ENCODE peak calls at places on chromosome 14, in six cellular contexts. One of them, this sample, is unnamed.

GRCh38 chr14:47278233-47278842 is 397.1 kb downstream of the MDGA2 start:
- DNase-seq in sigmoid colon: no peak
- DNase-seq in GM23338: peak; percentile 80
- DNase-seq in stomach: peak; percentile 43
- DNase-seq in transverse colon: peak; percentile 41
- DNase-seq in vagina: no peak
- DNase-seq in this sample: no peak

GRCh38 chr14:63413009-63413408 is 94.3 kb upstream of the GPHB5 start:
- DNase-seq in sigmoid colon: no peak
- DNase-seq in GM23338: no peak
- DNase-seq in stomach: no peak
- DNase-seq in transverse colon: no peak
- DNase-seq in vagina: no peak
- DNase-seq in this sample: no peak

GRCh38 chr14:55383039-55383438 is 28.6 kb downstream of the ATG14 start:
- DNase-seq in sigmoid colon: no peak
- DNase-seq in GM23338: no peak
- DNase-seq in stomach: no peak
- DNase-seq in transverse colon: no peak
- DNase-seq in vagina: no peak
- DNase-seq in this sample: no peak

GRCh38 chr14:62101189-62101588 is 339.0 kb downstream of the SNAPC1 start:
- DNase-seq in sigmoid colon: no peak
- DNase-seq in GM23338: no peak
- DNase-seq in stomach: no peak
- DNase-seq in transverse colon: no peak
- DNase-seq in vagina: no peak
- DNase-seq in this sample: no peak

GRCh38 chr14:102196436-102197230 is 56.9 kb downstream of the WDR20 start:
- DNase-seq in sigmoid colon: peak; percentile 50
- DNase-seq in GM23338: no peak
- DNase-seq in stomach: no peak
- DNase-seq in transverse colon: no peak
- DNase-seq in vagina: no peak
- DNase-seq in this sample: no peak

GRCh38 chr14:93120522-93120921 is 4.8 kb upstream of the ITPK1 start:
- DNase-seq in sigmoid colon: no peak
- DNase-seq in GM23338: no peak
- DNase-seq in stomach: no peak
- DNase-seq in transverse colon: no peak
- DNase-seq in vagina: no peak
- DNase-seq in this sample: no peak

GRCh38 chr14:64364907-64365306 is 23.2 kb upstream of the MTHFD1 start:
- DNase-seq in sigmoid colon: no peak
- DNase-seq in GM23338: no peak
- DNase-seq in stomach: no peak
- DNase-seq in transverse colon: no peak
- DNase-seq in vagina: no peak
- DNase-seq in this sample: no peak

GRCh38 chr14:43479751-43480150 is 1027.3 kb downstream of the FSCB start:
- DNase-seq in sigmoid colon: no peak
- DNase-seq in GM23338: no peak
- DNase-seq in stomach: no peak
- DNase-seq in transverse colon: no peak
- DNase-seq in vagina: no peak
- DNase-seq in this sample: no peak

GRCh38 chr14:55102141-55102547 is 26.9 kb upstream of the LGALS3 start:
- DNase-seq in sigmoid colon: peak; percentile 91
- DNase-seq in GM23338: peak; percentile 49
- DNase-seq in stomach: peak; percentile 83
- DNase-seq in transverse colon: peak; percentile 77
- DNase-seq in vagina: no peak
- DNase-seq in this sample: peak; percentile 82

GRCh38 chr14:36652542-36653201 is 9.0 kb upstream of the PAX9 start:
- DNase-seq in sigmoid colon: no peak
- DNase-seq in GM23338: no peak
- DNase-seq in stomach: no peak
- DNase-seq in transverse colon: no peak
- DNase-seq in vagina: no peak
- DNase-seq in this sample: no peak

GRCh38 chr14:31263485-31264133 is 56.0 kb upstream of the HECTD1 start:
- DNase-seq in sigmoid colon: peak; percentile 70
- DNase-seq in GM23338: no peak
- DNase-seq in stomach: peak; percentile 54
- DNase-seq in transverse colon: peak; percentile 30
- DNase-seq in vagina: no peak
- DNase-seq in this sample: peak; percentile 45

GRCh38 chr14:38838049-38838978 is 264.7 kb downstream of the SEC23A start:
- DNase-seq in sigmoid colon: no peak
- DNase-seq in GM23338: no peak
- DNase-seq in stomach: no peak
- DNase-seq in transverse colon: peak; percentile 52
- DNase-seq in vagina: no peak
- DNase-seq in this sample: no peak

GRCh38 chr14:89813485-89814080 is 140.9 kb downstream of the EFCAB11 start:
- DNase-seq in sigmoid colon: no peak
- DNase-seq in GM23338: peak; percentile 67
- DNase-seq in stomach: no peak
- DNase-seq in transverse colon: no peak
- DNase-seq in vagina: no peak
- DNase-seq in this sample: no peak

GRCh38 chr14:73726025-73726961 is 12.1 kb upstream of the PNMA1 start:
- DNase-seq in sigmoid colon: no peak
- DNase-seq in GM23338: no peak
- DNase-seq in stomach: no peak
- DNase-seq in transverse colon: no peak
- DNase-seq in vagina: no peak
- DNase-seq in this sample: no peak

GRCh38 chr14:66105819-66106218 is 380.4 kb upstream of the CCDC196 start:
- DNase-seq in sigmoid colon: no peak
- DNase-seq in GM23338: no peak
- DNase-seq in stomach: no peak
- DNase-seq in transverse colon: no peak
- DNase-seq in vagina: no peak
- DNase-seq in this sample: no peak

GRCh38 chr14:40122978-40123648 is 690.9 kb upstream of the FBXO33 start:
- DNase-seq in sigmoid colon: no peak
- DNase-seq in GM23338: no peak
- DNase-seq in stomach: no peak
- DNase-seq in transverse colon: no peak
- DNase-seq in vagina: no peak
- DNase-seq in this sample: no peak

GRCh38 chr14:91980157-91980556 is 32.7 kb upstream of the FBLN5 start:
- DNase-seq in sigmoid colon: no peak
- DNase-seq in GM23338: no peak
- DNase-seq in stomach: no peak
- DNase-seq in transverse colon: no peak
- DNase-seq in vagina: no peak
- DNase-seq in this sample: no peak

GRCh38 chr14:50007123-50007903 is 109.1 kb downstream of the VCPKMT start:
- DNase-seq in sigmoid colon: no peak
- DNase-seq in GM23338: peak; percentile 65
- DNase-seq in stomach: no peak
- DNase-seq in transverse colon: peak; percentile 83
- DNase-seq in vagina: no peak
- DNase-seq in this sample: no peak
- TF ChIP-seq POLR2AphosphoS5 in sigmoid colon: no peak
- TF ChIP-seq POLR2AphosphoS5 in GM23338: no peak
- TF ChIP-seq POLR2AphosphoS5 in stomach: no peak
- TF ChIP-seq POLR2AphosphoS5 in transverse colon: no peak
- TF ChIP-seq POLR2AphosphoS5 in vagina: no peak
- TF ChIP-seq POLR2AphosphoS5 in this sample: no peak

DNA sequence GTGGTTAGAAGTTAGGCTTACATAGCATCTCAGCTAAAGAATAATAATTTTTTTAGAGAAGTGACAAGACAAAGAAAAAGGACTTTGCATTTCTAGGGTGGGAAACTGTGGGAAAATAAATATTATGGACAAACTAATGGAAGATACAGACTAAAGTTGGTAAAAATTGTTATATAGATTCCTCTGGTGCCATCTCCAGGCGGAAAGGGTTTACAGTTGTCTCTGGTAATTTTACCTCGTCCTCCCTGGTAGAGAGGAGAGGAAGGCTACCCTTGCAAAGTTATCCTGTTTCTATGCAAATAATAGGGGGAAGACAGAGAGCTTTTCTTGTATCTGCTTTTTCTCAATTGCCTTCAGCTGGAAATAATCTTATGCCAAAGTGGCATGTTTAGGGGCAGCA is 5.2 kb downstream of the OR11G2 start:
- DNase-seq in sigmoid colon: no peak
- DNase-seq in GM23338: no peak
- DNase-seq in stomach: no peak
- DNase-seq in transverse colon: no peak
- DNase-seq in vagina: no peak
- DNase-seq in this sample: no peak
- TF ChIP-seq POLR2AphosphoS5 in sigmoid colon: no peak
- TF ChIP-seq POLR2AphosphoS5 in GM23338: no peak
- TF ChIP-seq POLR2AphosphoS5 in stomach: no peak
- TF ChIP-seq POLR2AphosphoS5 in transverse colon: no peak
- TF ChIP-seq POLR2AphosphoS5 in vagina: no peak
- TF ChIP-seq POLR2AphosphoS5 in this sample: no peak

GRCh38 chr14:74942164-74942563 is 13.2 kb downstream of the PGF start:
- DNase-seq in sigmoid colon: no peak
- DNase-seq in GM23338: no peak
- DNase-seq in stomach: no peak
- DNase-seq in transverse colon: no peak
- DNase-seq in vagina: no peak
- DNase-seq in this sample: no peak

GRCh38 chr14:74940956-74941565 is 14.3 kb downstream of the PGF start:
- DNase-seq in sigmoid colon: no peak
- DNase-seq in GM23338: no peak
- DNase-seq in stomach: no peak
- DNase-seq in transverse colon: no peak
- DNase-seq in vagina: no peak
- DNase-seq in this sample: no peak

GRCh38 chr14:74942608-74943007 is 12.8 kb downstream of the PGF start:
- DNase-seq in sigmoid colon: no peak
- DNase-seq in GM23338: no peak
- DNase-seq in stomach: no peak
- DNase-seq in transverse colon: no peak
- DNase-seq in vagina: no peak
- DNase-seq in this sample: no peak

GRCh38 chr14:74938873-74939495 is 15.9 kb upstream of the RPS6KL1 start:
- DNase-seq in sigmoid colon: no peak
- DNase-seq in GM23338: no peak
- DNase-seq in stomach: no peak
- DNase-seq in transverse colon: no peak
- DNase-seq in vagina: no peak
- DNase-seq in this sample: no peak

DNA sequence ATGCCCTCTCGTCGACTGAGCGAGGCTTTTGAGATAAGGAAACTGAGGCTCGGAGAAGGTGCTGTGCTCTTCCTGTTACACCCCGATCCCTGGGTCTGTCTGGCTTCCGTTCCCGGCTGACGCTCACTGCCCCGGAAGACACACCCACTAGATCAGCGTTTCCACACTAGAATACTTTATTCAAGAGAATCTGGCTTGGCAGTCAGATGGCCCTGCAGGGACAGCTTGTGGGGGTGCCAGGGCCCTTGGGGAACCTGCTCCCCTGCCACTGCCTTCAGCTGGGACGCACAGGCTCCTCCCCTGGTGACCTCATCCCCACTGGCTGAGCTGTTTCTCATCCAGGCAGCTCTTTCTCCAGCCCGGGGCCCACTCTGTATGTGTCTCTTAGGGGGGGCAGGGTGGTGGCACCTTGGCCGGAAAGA is 13.7 kb downstream of the PGF start:
- DNase-seq in sigmoid colon: peak; percentile 84
- DNase-seq in GM23338: no peak
- DNase-seq in stomach: no peak
- DNase-seq in transverse colon: peak; percentile 52
- DNase-seq in vagina: no peak
- DNase-seq in this sample: no peak
- TF ChIP-seq POLR2AphosphoS5 in sigmoid colon: peak; percentile 35
- TF ChIP-seq POLR2AphosphoS5 in GM23338: no peak
- TF ChIP-seq POLR2AphosphoS5 in stomach: no peak
- TF ChIP-seq POLR2AphosphoS5 in transverse colon: no peak
- TF ChIP-seq POLR2AphosphoS5 in vagina: no peak
- TF ChIP-seq POLR2AphosphoS5 in this sample: no peak

DNA sequence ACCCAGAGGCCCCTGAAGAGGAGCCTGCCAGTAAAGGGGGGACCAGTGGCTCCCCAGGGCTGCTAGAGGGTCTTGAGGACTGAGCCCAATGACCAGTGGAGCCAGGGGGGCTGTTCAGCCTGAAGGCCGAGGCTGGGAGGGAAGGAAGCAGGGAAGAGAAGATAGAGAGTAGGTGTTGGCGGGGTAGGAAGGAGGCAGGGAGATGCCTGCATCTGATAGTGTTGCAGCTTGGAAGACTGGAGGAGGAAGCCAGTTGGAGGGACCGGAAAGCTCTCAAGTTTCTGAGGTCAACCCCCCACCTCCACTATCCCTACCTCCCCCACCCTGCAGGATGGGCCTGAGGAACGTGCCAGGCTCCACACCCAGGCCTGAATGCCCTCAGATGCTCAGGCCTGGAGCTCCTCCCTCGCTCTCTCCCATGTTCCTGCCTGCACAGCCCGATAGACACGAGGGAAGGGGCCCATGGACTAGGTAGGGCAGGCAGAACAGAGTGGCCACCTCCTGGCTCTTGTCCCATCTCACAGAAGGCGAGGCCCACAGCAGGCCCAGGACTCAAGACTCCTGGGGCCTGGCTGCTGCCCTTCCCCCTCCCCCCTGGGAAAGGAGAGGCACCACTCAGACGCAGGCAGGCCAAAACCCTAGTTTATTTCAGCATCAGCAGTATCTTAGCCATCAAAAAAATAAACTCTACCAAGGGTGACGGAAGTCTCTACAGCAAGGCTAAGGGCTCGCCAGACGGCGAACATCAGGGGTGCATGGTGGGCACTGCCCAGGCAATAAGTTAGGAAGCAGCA is 3.4 kb downstream of the CKB start:
- DNase-seq in sigmoid colon: peak; percentile 76
- DNase-seq in GM23338: no peak
- DNase-seq in stomach: peak; percentile 43
- DNase-seq in transverse colon: no peak
- DNase-seq in vagina: no peak
- DNase-seq in this sample: no peak
- TF ChIP-seq POLR2AphosphoS5 in sigmoid colon: peak; percentile 15
- TF ChIP-seq POLR2AphosphoS5 in GM23338: no peak
- TF ChIP-seq POLR2AphosphoS5 in stomach: no peak
- TF ChIP-seq POLR2AphosphoS5 in transverse colon: no peak
- TF ChIP-seq POLR2AphosphoS5 in vagina: no peak
- TF ChIP-seq POLR2AphosphoS5 in this sample: no peak

GRCh38 chr14:77053046-77053841 is 24.7 kb upstream of the IRF2BPL start:
- DNase-seq in sigmoid colon: peak; percentile 88
- DNase-seq in GM23338: peak; percentile 92
- DNase-seq in stomach: peak; percentile 64
- DNase-seq in transverse colon: peak; percentile 73
- DNase-seq in vagina: no peak
- DNase-seq in this sample: peak; percentile 63
- TF ChIP-seq POLR2AphosphoS5 in sigmoid colon: peak; percentile 65
- TF ChIP-seq POLR2AphosphoS5 in GM23338: no peak
- TF ChIP-seq POLR2AphosphoS5 in stomach: no peak
- TF ChIP-seq POLR2AphosphoS5 in transverse colon: no peak
- TF ChIP-seq POLR2AphosphoS5 in vagina: no peak
- TF ChIP-seq POLR2AphosphoS5 in this sample: no peak

GRCh38 chr14:71647086-71647784 is 285.0 kb upstream of the RGS6 start:
- DNase-seq in sigmoid colon: no peak
- DNase-seq in GM23338: peak; percentile 95
- DNase-seq in stomach: peak; percentile 34
- DNase-seq in transverse colon: peak; percentile 35
- DNase-seq in vagina: no peak
- DNase-seq in this sample: no peak
- TF ChIP-seq POLR2AphosphoS5 in sigmoid colon: no peak
- TF ChIP-seq POLR2AphosphoS5 in GM23338: no peak
- TF ChIP-seq POLR2AphosphoS5 in stomach: no peak
- TF ChIP-seq POLR2AphosphoS5 in transverse colon: no peak
- TF ChIP-seq POLR2AphosphoS5 in vagina: peak; percentile 33
- TF ChIP-seq POLR2AphosphoS5 in this sample: no peak